ENCODE peak calls at places on chromosomes 1 and 21, in six cellular contexts. Y is ureter; S is stimulated activated CD8-positive, alpha-beta memory T cell treated with anti-CD3 and anti-CD28 coated beads, Interleukin-15, amount 100 ng/mL, for 1 hour; C is Panc1; W is LoVo; P is transverse colon. A is an unnamed sample.

GRCh38 chr1:52928083-52928404 is 968 bp downstream of the SCP2 start:
- DNase-seq in Y (no peak), S (no peak), C (no peak), W (no peak), P (no peak), A (no peak)

GRCh38 chr1:53402891-53403655 is 56.1 kb upstream of the DMRTB1 start:
- DNase-seq in Y (no peak), S (no peak), C (no peak), W (no peak), P (no peak), A (no peak)

GRCh38 chr1:2385606-2386280 is 5.6 kb downstream of the MORN1 start:
- DNase-seq in Y (no peak), S (no peak), C (no peak), W (no peak), P (peak; percentile 5), A (no peak)

GRCh38 chr1:210236840-210237409 is 4.3 kb downstream of the SERTAD4 start:
- DNase-seq in Y (peak; percentile 76), S (no peak), C (no peak), W (no peak), P (peak; percentile 35), A (no peak)

GRCh38 chr1:231040019-231040799 is at the start of gene FAM89A:
- DNase-seq in Y (peak; percentile 64), S (peak; percentile 56), C (no peak), W (peak; percentile 67), P (peak; percentile 72), A (peak; percentile 4)

GRCh38 chr21:45972716-45973474 is 8.7 kb upstream of the COL6A1 start:
- DNase-seq in Y (peak; percentile 76), S (no peak), C (no peak), W (no peak), P (peak; percentile 52), A (no peak)

GRCh38 chr21:26405735-26406361 is 167.2 kb downstream of the CYYR1 start:
- DNase-seq in Y (no peak), S (no peak), C (no peak), W (peak; percentile 37), P (no peak), A (no peak)

GRCh38 chr1:90402893-90403849 is 313.9 kb downstream of the BARHL2 start:
- DNase-seq in Y (peak; percentile 48), S (no peak), C (peak; percentile 98), W (peak; percentile 89), P (peak; percentile 22), A (peak; percentile 94)

GRCh38 chr1:42052300-42052699 is 100.9 kb upstream of the GUCA2B start:
- DNase-seq in Y (no peak), S (no peak), C (no peak), W (no peak), P (no peak), A (no peak)

GRCh38 chr1:58968360-58968952 is 184.6 kb upstream of the JUN start:
- DNase-seq in Y (peak; percentile 82), S (no peak), C (no peak), W (no peak), P (peak; percentile 72), A (no peak)

GRCh38 chr1:234069760-234070159 is 165.3 kb downstream of the SLC35F3 start:
- DNase-seq in Y (no peak), S (no peak), C (no peak), W (peak; percentile 28), P (no peak), A (no peak)

GRCh38 chr1:64608015-64608650 is 136.7 kb upstream of the RAVER2 start:
- DNase-seq in Y (no peak), S (no peak), C (no peak), W (no peak), P (no peak), A (no peak)

GRCh38 chr21:8997011-8997440 is 1524.4 kb upstream of the TPTE start:
- DNase-seq in Y (no peak), S (no peak), C (peak; percentile 43), W (no peak), P (no peak), A (no peak)

GRCh38 chr1:3593334-3593733 is 18.0 kb downstream of the MEGF6 start:
- DNase-seq in Y (no peak), S (no peak), C (no peak), W (no peak), P (no peak), A (no peak)

GRCh38 chr1:102580806-102581205 is 527.5 kb downstream of the COL11A1 start:
- DNase-seq in Y (no peak), S (no peak), C (no peak), W (no peak), P (no peak), A (no peak)

GRCh38 chr21:31363720-31364119 is 19.7 kb upstream of the TIAM1 start:
- DNase-seq in Y (no peak), S (no peak), C (no peak), W (no peak), P (no peak), A (no peak)

GRCh38 chr1:233759665-233760064 is 144.8 kb upstream of the SLC35F3 start:
- DNase-seq in Y (no peak), S (no peak), C (no peak), W (peak; percentile 55), P (no peak), A (no peak)

GRCh38 chr1:49435291-49435690 is 588.5 kb downstream of the AGBL4 start:
- DNase-seq in Y (no peak), S (no peak), C (no peak), W (no peak), P (no peak), A (no peak)

GRCh38 chr1:222620566-222620965 is 2.7 kb downstream of the MIA3 start:
- DNase-seq in Y (no peak), S (no peak), C (no peak), W (no peak), P (no peak), A (no peak)

GRCh38 chr1:220999872-221000863 is 120.9 kb downstream of the HLX start:
- DNase-seq in Y (no peak), S (no peak), C (no peak), W (no peak), P (peak; percentile 13), A (no peak)

GRCh38 chr1:186420923-186421322 is 40.0 kb downstream of the PDC start:
- DNase-seq in Y (no peak), S (no peak), C (no peak), W (no peak), P (no peak), A (no peak)

GRCh38 chr1:114456586-114456985 is 54.4 kb downstream of the TRIM33 start:
- DNase-seq in Y (no peak), S (no peak), C (no peak), W (no peak), P (no peak), A (no peak)

GRCh38 chr1:10950316-10951172 is 61.9 kb upstream of the TARDBP start:
- DNase-seq in Y (no peak), S (no peak), C (no peak), W (no peak), P (no peak), A (no peak)

GRCh38 chr1:86860424-86860823 is 53.5 kb downstream of the SELENOF start:
- DNase-seq in Y (no peak), S (no peak), C (no peak), W (no peak), P (no peak), A (no peak)

A was measured in HCT116.